ENCODE peak calls at places on chromosomes 6 and 20, in nine cellular contexts. One of them, this sample, is unnamed.

GRCh38 chr6:149909701-149910470 is 12.0 kb upstream of the RAET1E start:
- DNase-seq in spleen: no peak
- DNase-seq in vagina: peak; percentile 49
- DNase-seq in transverse colon: no peak
- DNase-seq in GM12891: no peak
- DNase-seq in sigmoid colon: no peak
- DNase-seq in GM23338: no peak
- DNase-seq in endothelial cell of umbilical vein: no peak
- DNase-seq in stomach: no peak
- DNase-seq in this sample: no peak

GRCh38 chr6:134317471-134318131 is at the start of gene SGK1:
- DNase-seq in spleen: peak; percentile 79
- DNase-seq in vagina: no peak
- DNase-seq in transverse colon: no peak
- DNase-seq in GM12891: no peak
- DNase-seq in sigmoid colon: no peak
- DNase-seq in GM23338: peak; percentile 81
- DNase-seq in endothelial cell of umbilical vein: peak; percentile 29
- DNase-seq in stomach: no peak
- DNase-seq in this sample: no peak

GRCh38 chr6:45843848-45844521 is 171.7 kb downstream of the CLIC5 start:
- DNase-seq in spleen: no peak
- DNase-seq in vagina: no peak
- DNase-seq in transverse colon: no peak
- DNase-seq in GM12891: no peak
- DNase-seq in sigmoid colon: no peak
- DNase-seq in GM23338: no peak
- DNase-seq in endothelial cell of umbilical vein: no peak
- DNase-seq in stomach: no peak
- DNase-seq in this sample: peak; percentile 14

GRCh38 chr20:1297486-1297885 is 31.4 kb downstream of the SNPH start:
- DNase-seq in spleen: peak; percentile 31
- DNase-seq in vagina: no peak
- DNase-seq in transverse colon: no peak
- DNase-seq in GM12891: no peak
- DNase-seq in sigmoid colon: no peak
- DNase-seq in GM23338: no peak
- DNase-seq in endothelial cell of umbilical vein: no peak
- DNase-seq in stomach: no peak
- DNase-seq in this sample: no peak

GRCh38 chr20:48604426-48604825 is 223.4 kb downstream of the PREX1 start:
- DNase-seq in spleen: peak; percentile 47
- DNase-seq in vagina: no peak
- DNase-seq in transverse colon: no peak
- DNase-seq in GM12891: no peak
- DNase-seq in sigmoid colon: peak; percentile 40
- DNase-seq in GM23338: no peak
- DNase-seq in endothelial cell of umbilical vein: no peak
- DNase-seq in stomach: no peak
- DNase-seq in this sample: no peak

GRCh38 chr6:170165085-170165484 is 125.8 kb downstream of the DLL1 start:
- DNase-seq in spleen: peak; percentile 71
- DNase-seq in vagina: no peak
- DNase-seq in transverse colon: no peak
- DNase-seq in GM12891: no peak
- DNase-seq in sigmoid colon: peak; percentile 79
- DNase-seq in GM23338: no peak
- DNase-seq in endothelial cell of umbilical vein: no peak
- DNase-seq in stomach: no peak
- DNase-seq in this sample: no peak

GRCh38 chr20:17619351-17620093 is 49.6 kb downstream of the DSTN start:
- DNase-seq in spleen: no peak
- DNase-seq in vagina: no peak
- DNase-seq in transverse colon: peak; percentile 6
- DNase-seq in GM12891: peak; percentile 9
- DNase-seq in sigmoid colon: peak; percentile 61
- DNase-seq in GM23338: no peak
- DNase-seq in endothelial cell of umbilical vein: no peak
- DNase-seq in stomach: peak; percentile 22
- DNase-seq in this sample: no peak

GRCh38 chr6:27866370-27867050 is 45.7 kb downstream of the OR2B2 start:
- DNase-seq in spleen: no peak
- DNase-seq in vagina: no peak
- DNase-seq in transverse colon: peak; percentile 25
- DNase-seq in GM12891: no peak
- DNase-seq in sigmoid colon: no peak
- DNase-seq in GM23338: peak; percentile 71
- DNase-seq in endothelial cell of umbilical vein: peak; percentile 82
- DNase-seq in stomach: no peak
- DNase-seq in this sample: no peak

GRCh38 chr6:135286962-135287525 is 105.9 kb downstream of the MYB start:
- DNase-seq in spleen: no peak
- DNase-seq in vagina: no peak
- DNase-seq in transverse colon: no peak
- DNase-seq in GM12891: no peak
- DNase-seq in sigmoid colon: no peak
- DNase-seq in GM23338: no peak
- DNase-seq in endothelial cell of umbilical vein: no peak
- DNase-seq in stomach: no peak
- DNase-seq in this sample: no peak

DNA sequence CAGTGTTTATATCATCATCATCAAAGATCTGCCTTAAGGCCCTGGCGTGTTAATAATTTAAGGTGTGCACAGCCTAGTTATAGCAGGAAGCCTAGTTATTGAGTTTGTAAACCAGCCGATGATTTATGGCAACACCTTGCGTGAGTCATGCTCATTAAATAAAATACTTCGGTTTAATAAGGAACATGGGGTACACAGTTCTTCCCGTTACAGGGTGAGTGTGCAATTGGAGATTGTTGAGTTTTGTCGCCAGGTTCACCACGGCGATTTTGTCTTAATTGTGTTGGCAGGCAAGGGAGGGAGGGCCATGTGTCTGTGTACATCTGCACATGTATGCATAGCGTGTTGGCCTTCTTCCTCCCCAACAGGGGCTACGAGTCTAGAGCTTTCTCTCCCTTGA is 104.0 kb downstream of the TFAP2A start:
- DNase-seq in spleen: no peak
- DNase-seq in vagina: no peak
- DNase-seq in transverse colon: no peak
- DNase-seq in GM12891: no peak
- DNase-seq in sigmoid colon: no peak
- DNase-seq in GM23338: no peak
- DNase-seq in endothelial cell of umbilical vein: no peak
- DNase-seq in stomach: no peak
- DNase-seq in this sample: no peak
- TF ChIP-seq POLR2AphosphoS5 in spleen: no peak
- TF ChIP-seq POLR2AphosphoS5 in vagina: no peak
- TF ChIP-seq POLR2AphosphoS5 in transverse colon: no peak
- TF ChIP-seq POLR2AphosphoS5 in GM12891: no peak
- TF ChIP-seq POLR2AphosphoS5 in sigmoid colon: no peak
- TF ChIP-seq POLR2AphosphoS5 in GM23338: no peak
- TF ChIP-seq POLR2AphosphoS5 in endothelial cell of umbilical vein: no peak
- TF ChIP-seq POLR2AphosphoS5 in stomach: no peak
- TF ChIP-seq POLR2AphosphoS5 in this sample: no peak

GRCh38 chr6:11938285-11938890 is 73.7 kb upstream of the HIVEP1 start:
- DNase-seq in spleen: no peak
- DNase-seq in vagina: no peak
- DNase-seq in transverse colon: peak; percentile 32
- DNase-seq in GM12891: no peak
- DNase-seq in sigmoid colon: no peak
- DNase-seq in GM23338: peak; percentile 42
- DNase-seq in endothelial cell of umbilical vein: peak; percentile 92
- DNase-seq in stomach: no peak
- DNase-seq in this sample: peak; percentile 19
- TF ChIP-seq POLR2AphosphoS5 in spleen: peak; percentile 31
- TF ChIP-seq POLR2AphosphoS5 in vagina: no peak
- TF ChIP-seq POLR2AphosphoS5 in transverse colon: no peak
- TF ChIP-seq POLR2AphosphoS5 in GM12891: no peak
- TF ChIP-seq POLR2AphosphoS5 in sigmoid colon: no peak
- TF ChIP-seq POLR2AphosphoS5 in GM23338: no peak
- TF ChIP-seq POLR2AphosphoS5 in endothelial cell of umbilical vein: peak; percentile 35
- TF ChIP-seq POLR2AphosphoS5 in stomach: no peak
- TF ChIP-seq POLR2AphosphoS5 in this sample: no peak

GRCh38 chr20:44735816-44736169 is 9.9 kb upstream of the KCNK15 start:
- DNase-seq in spleen: no peak
- DNase-seq in vagina: no peak
- DNase-seq in transverse colon: no peak
- DNase-seq in GM12891: no peak
- DNase-seq in sigmoid colon: no peak
- DNase-seq in GM23338: no peak
- DNase-seq in endothelial cell of umbilical vein: no peak
- DNase-seq in stomach: no peak
- DNase-seq in this sample: no peak

GRCh38 chr20:44731657-44732056 is 14.0 kb upstream of the KCNK15 start:
- DNase-seq in spleen: no peak
- DNase-seq in vagina: no peak
- DNase-seq in transverse colon: no peak
- DNase-seq in GM12891: no peak
- DNase-seq in sigmoid colon: no peak
- DNase-seq in GM23338: no peak
- DNase-seq in endothelial cell of umbilical vein: no peak
- DNase-seq in stomach: peak; percentile 81
- DNase-seq in this sample: no peak

GRCh38 chr20:44732327-44732726 is 13.3 kb upstream of the KCNK15 start:
- DNase-seq in spleen: no peak
- DNase-seq in vagina: no peak
- DNase-seq in transverse colon: no peak
- DNase-seq in GM12891: no peak
- DNase-seq in sigmoid colon: no peak
- DNase-seq in GM23338: no peak
- DNase-seq in endothelial cell of umbilical vein: no peak
- DNase-seq in stomach: no peak
- DNase-seq in this sample: no peak

GRCh38 chr20:44734938-44735337 is 10.7 kb upstream of the KCNK15 start:
- DNase-seq in spleen: no peak
- DNase-seq in vagina: no peak
- DNase-seq in transverse colon: no peak
- DNase-seq in GM12891: no peak
- DNase-seq in sigmoid colon: no peak
- DNase-seq in GM23338: peak; percentile 82
- DNase-seq in endothelial cell of umbilical vein: no peak
- DNase-seq in stomach: no peak
- DNase-seq in this sample: no peak

GRCh38 chr20:44733341-44734069 is 12.2 kb upstream of the KCNK15 start:
- DNase-seq in spleen: no peak
- DNase-seq in vagina: no peak
- DNase-seq in transverse colon: peak; percentile 64
- DNase-seq in GM12891: peak; percentile 44
- DNase-seq in sigmoid colon: peak; percentile 86
- DNase-seq in GM23338: peak; percentile 88
- DNase-seq in endothelial cell of umbilical vein: peak; percentile 74
- DNase-seq in stomach: peak; percentile 81
- DNase-seq in this sample: peak; percentile 60
- TF ChIP-seq POLR2AphosphoS5 in spleen: no peak
- TF ChIP-seq POLR2AphosphoS5 in vagina: no peak
- TF ChIP-seq POLR2AphosphoS5 in transverse colon: no peak
- TF ChIP-seq POLR2AphosphoS5 in GM12891: no peak
- TF ChIP-seq POLR2AphosphoS5 in sigmoid colon: no peak
- TF ChIP-seq POLR2AphosphoS5 in GM23338: no peak
- TF ChIP-seq POLR2AphosphoS5 in endothelial cell of umbilical vein: no peak
- TF ChIP-seq POLR2AphosphoS5 in stomach: peak; percentile 10
- TF ChIP-seq POLR2AphosphoS5 in this sample: no peak

DNA sequence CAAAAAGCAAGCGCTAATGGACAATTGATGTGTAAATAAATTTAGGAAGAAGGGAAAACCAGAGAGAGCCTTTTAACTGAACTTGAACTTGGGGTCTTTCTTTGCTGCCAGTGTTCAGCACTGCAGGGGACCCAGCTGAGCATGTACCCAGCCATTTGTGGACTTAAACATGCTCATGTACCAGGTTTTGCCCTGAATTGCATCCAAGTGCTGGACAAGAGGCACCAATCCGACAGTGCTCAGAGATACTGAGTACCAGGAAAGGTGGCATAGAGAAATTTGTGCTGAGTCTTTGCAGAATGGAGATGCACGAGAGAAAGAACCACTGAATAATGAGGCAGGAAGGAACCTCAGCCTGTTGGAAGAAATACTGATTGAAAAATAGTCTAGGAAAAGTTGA is 16.0 kb downstream of the AKAP12 start:
- DNase-seq in spleen: no peak
- DNase-seq in vagina: no peak
- DNase-seq in transverse colon: no peak
- DNase-seq in GM12891: no peak
- DNase-seq in sigmoid colon: no peak
- DNase-seq in GM23338: no peak
- DNase-seq in endothelial cell of umbilical vein: no peak
- DNase-seq in stomach: no peak
- DNase-seq in this sample: no peak
- TF ChIP-seq POLR2AphosphoS5 in spleen: no peak
- TF ChIP-seq POLR2AphosphoS5 in vagina: no peak
- TF ChIP-seq POLR2AphosphoS5 in transverse colon: no peak
- TF ChIP-seq POLR2AphosphoS5 in GM12891: no peak
- TF ChIP-seq POLR2AphosphoS5 in sigmoid colon: no peak
- TF ChIP-seq POLR2AphosphoS5 in GM23338: no peak
- TF ChIP-seq POLR2AphosphoS5 in endothelial cell of umbilical vein: no peak
- TF ChIP-seq POLR2AphosphoS5 in stomach: no peak
- TF ChIP-seq POLR2AphosphoS5 in this sample: no peak

GRCh38 chr6:95593025-95593424 is 15.7 kb downstream of the MANEA start:
- DNase-seq in spleen: no peak
- DNase-seq in vagina: no peak
- DNase-seq in transverse colon: no peak
- DNase-seq in GM12891: no peak
- DNase-seq in sigmoid colon: no peak
- DNase-seq in GM23338: no peak
- DNase-seq in endothelial cell of umbilical vein: no peak
- DNase-seq in stomach: peak; percentile 28
- DNase-seq in this sample: no peak
- TF ChIP-seq POLR2AphosphoS5 in spleen: no peak
- TF ChIP-seq POLR2AphosphoS5 in vagina: no peak
- TF ChIP-seq POLR2AphosphoS5 in transverse colon: no peak
- TF ChIP-seq POLR2AphosphoS5 in GM12891: no peak
- TF ChIP-seq POLR2AphosphoS5 in sigmoid colon: no peak
- TF ChIP-seq POLR2AphosphoS5 in GM23338: no peak
- TF ChIP-seq POLR2AphosphoS5 in endothelial cell of umbilical vein: no peak
- TF ChIP-seq POLR2AphosphoS5 in stomach: no peak
- TF ChIP-seq POLR2AphosphoS5 in this sample: no peak